ENCODE peak calls at places on chromosomes 11 and 22, in seven cellular contexts. G is tibial artery, K is endodermal cell, E is cardiac muscle cell, I is A549, O is left ventricle myocardium inferior, W is fibroblast of lung. Y is an unnamed sample.

GRCh38 chr22:45511847-45512261 is 9.2 kb downstream of the FBLN1 start:
- DNase-seq in K (no peak), G (peak; percentile 90), E (peak; percentile 93), O (peak; percentile 80), I (no peak), W (peak; percentile 91), Y (peak; percentile 80)

GRCh38 chr22:43399338-43399979 is 12.4 kb upstream of the MPPED1 start:
- DNase-seq in E (no peak), W (no peak), G (no peak), K (no peak), O (no peak), I (no peak), Y (peak; percentile 42)

GRCh38 chr22:25777870-25778269 is 35.9 kb downstream of the MYO18B start:
- DNase-seq in I (peak; percentile 69), K (no peak), E (peak; percentile 64), G (no peak), O (no peak), W (peak; percentile 36), Y (no peak)

GRCh38 chr11:93717501-93717900 is 23.8 kb downstream of the TAF1D start:
- DNase-seq in W (peak; percentile 76), G (no peak), E (no peak), O (no peak), I (no peak), K (no peak), Y (no peak)

GRCh38 chr11:19868281-19868821 is 155.7 kb downstream of the NAV2 start:
- DNase-seq in G (no peak), E (peak; percentile 96), I (no peak), K (peak; percentile 64), O (peak; percentile 25), W (peak; percentile 91), Y (peak; percentile 59)

GRCh38 chr11:110077866-110078325 is 15.3 kb upstream of the ZC3H12C start:
- DNase-seq in K (no peak), G (no peak), O (no peak), W (peak; percentile 71), I (no peak), E (peak; percentile 53), Y (no peak)

GRCh38 chr11:78540276-78540675 is 34.4 kb downstream of the NARS2 start:
- DNase-seq in E (no peak), W (no peak), O (no peak), G (no peak), I (no peak), K (no peak), Y (no peak)

GRCh38 chr11:104870910-104871309 is 27.4 kb downstream of the CASP12 start:
- DNase-seq in E (peak; percentile 70), W (peak; percentile 83), O (no peak), G (no peak), I (no peak), K (no peak), Y (no peak)

GRCh38 chr22:41766476-41766875 is 34.0 kb upstream of the CCDC134 start:
- DNase-seq in O (no peak), K (no peak), G (no peak), W (no peak), I (no peak), E (no peak), Y (no peak)

GRCh38 chr11:76560219-76560618 is 110.3 kb downstream of the LRRC32 start:
- DNase-seq in I (no peak), O (no peak), G (no peak), K (no peak), W (peak; percentile 10), E (no peak), Y (no peak)

GRCh38 chr11:64344721-64345120 is 4.7 kb downstream of the CCDC88B start:
- DNase-seq in K (no peak), G (no peak), O (no peak), I (no peak), W (no peak), E (no peak), Y (no peak)

GRCh38 chr22:29606320-29606719 is 2.9 kb downstream of the NF2 start:
- DNase-seq in O (no peak), K (no peak), E (no peak), W (no peak), G (no peak), I (no peak), Y (no peak)

GRCh38 chr22:16963189-16963945 is 44.7 kb downstream of the GAB4 start:
- DNase-seq in I (no peak), O (no peak), G (no peak), E (no peak), K (no peak), W (no peak), Y (no peak)

GRCh38 chr11:74932797-74933196 is 16.1 kb downstream of the XRRA1 start:
- DNase-seq in O (no peak), K (no peak), E (peak; percentile 28), W (peak; percentile 89), G (no peak), I (no peak), Y (no peak)

GRCh38 chr22:32788884-32789624 is 12.5 kb upstream of the TIMP3 start:
- DNase-seq in O (no peak), K (no peak), W (peak; percentile 81), I (no peak), G (peak; percentile 71), E (peak; percentile 84), Y (peak; percentile 80)

GRCh38 chr22:36422287-36423014 is 34.7 kb upstream of the MYH9 start:
- DNase-seq in W (no peak), O (no peak), K (no peak), I (no peak), G (no peak), E (no peak), Y (no peak)

GRCh38 chr11:74702383-74703007 is 28.7 kb downstream of the CHRDL2 start:
- DNase-seq in O (peak; percentile 55), E (peak; percentile 79), G (peak; percentile 81), I (peak; percentile 75), W (peak; percentile 51), K (peak; percentile 93), Y (peak; percentile 76)

GRCh38 chr11:133386262-133386661 is 146.0 kb downstream of the OPCML start:
- DNase-seq in G (no peak), K (no peak), I (no peak), E (no peak), O (no peak), W (no peak), Y (no peak)

GRCh38 chr11:12377106-12377823 is at the start of gene PARVA:
- DNase-seq in I (peak; percentile 78), W (peak; percentile 87), K (peak; percentile 93), E (peak; percentile 93), G (peak; percentile 81), O (peak; percentile 76), Y (peak; percentile 79)

GRCh38 chr22:28822930-28823481 is 22.6 kb upstream of the XBP1 start:
- DNase-seq in W (peak; percentile 10), G (no peak), I (no peak), E (no peak), O (no peak), K (no peak), Y (no peak)

DNA sequence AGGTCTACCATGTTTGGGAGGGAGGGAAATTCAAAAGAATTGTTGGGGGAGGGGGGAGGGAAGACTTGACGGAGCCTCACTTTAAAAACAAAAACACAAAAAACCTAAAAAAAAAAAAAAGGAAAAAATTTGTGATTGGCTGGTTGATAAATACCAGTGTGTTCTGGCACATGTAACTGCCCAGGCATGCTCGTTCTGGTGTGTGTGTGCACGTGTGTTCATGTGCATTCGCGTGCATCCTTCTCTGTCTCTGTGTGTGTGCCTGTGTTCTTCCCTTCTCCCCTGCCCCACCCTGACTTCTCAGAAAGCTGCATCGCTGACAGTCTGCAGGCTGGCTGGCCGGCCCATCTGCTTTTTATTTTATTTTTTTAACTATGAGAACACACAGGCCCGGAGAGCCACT is 22.6 kb upstream of the ADSL start:
- DNase-seq in K (peak; percentile 26), I (no peak), O (no peak), W (no peak), E (no peak), G (no peak), Y (no peak)
- H3K4me3 ChIP-seq in K (no peak overlapping the region), I (no peak overlapping the region), O (no peak overlapping the region), W (no peak overlapping the region), E (no peak overlapping the region), G (no peak overlapping the region), Y (no peak overlapping the region)

GRCh38 chr11:71418643-71419042 is 29.6 kb downstream of the DHCR7 start:
- DNase-seq in I (no peak), E (no peak), O (no peak), G (no peak), W (no peak), K (no peak), Y (no peak)
- H3K4me1 ChIP-seq in I (no peaks in the 10 kb centered on the region), E (no peaks in the 10 kb centered on the region), O (no peaks in the 10 kb centered on the region), G (no peaks in the 10 kb centered on the region), W (no peaks in the 10 kb centered on the region), K (no peaks in the 10 kb centered on the region), Y (no peaks in the 10 kb centered on the region)

DNA sequence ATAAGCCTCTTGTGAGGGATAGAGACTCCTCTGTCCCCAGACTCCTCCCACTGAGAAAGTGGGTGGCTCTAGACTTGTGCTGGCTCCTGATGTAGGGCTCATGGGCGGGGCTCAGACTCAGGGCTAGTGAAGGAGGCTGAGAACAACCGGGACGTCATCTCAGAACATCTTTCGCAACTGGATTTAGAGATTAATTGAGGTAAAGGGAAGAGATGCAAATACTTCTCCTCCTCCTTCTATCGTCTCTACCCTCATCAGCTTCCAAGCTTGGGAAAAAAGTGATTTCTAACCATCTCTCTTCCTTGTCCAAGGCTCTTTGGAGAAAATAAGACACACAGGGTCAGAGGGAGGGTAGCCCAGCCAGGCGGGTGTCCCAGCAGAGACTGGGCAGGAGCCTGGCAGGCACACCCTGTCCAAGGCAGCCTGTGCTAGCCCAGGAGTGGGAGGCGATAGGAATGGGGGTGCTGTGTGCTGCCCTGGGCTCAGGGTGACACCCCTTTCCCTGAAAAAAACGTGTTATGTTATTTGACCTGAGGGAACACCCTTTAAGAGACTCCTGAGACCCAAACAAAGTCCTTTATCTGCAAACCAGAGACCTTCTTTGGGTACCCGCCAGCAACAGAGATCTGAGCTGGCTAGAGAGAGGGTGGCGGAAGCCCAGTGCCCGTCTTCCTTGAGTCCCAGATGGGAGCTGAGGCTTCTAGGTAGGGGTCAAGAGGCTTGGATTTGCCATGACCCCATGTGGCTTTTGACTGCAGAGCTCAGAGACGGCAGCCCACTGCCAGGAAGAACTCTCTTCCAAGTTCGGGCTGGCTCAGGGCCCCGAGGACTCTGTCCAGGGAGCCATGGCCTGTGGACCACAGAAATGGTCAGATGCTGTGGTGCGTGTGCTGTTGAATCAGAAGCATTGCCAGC is 160.9 kb downstream of the ADAMTS15 start:
- DNase-seq in G (peak; percentile 98), K (peak; percentile 61), O (peak; percentile 88), E (peak; percentile 95), W (no peak), I (no peak), Y (peak; percentile 92)
- H3K27ac ChIP-seq in G (peak overlapping the region; percentile 80), K (no peak overlapping the region), O (peak overlapping the region; percentile 83), E (no peak overlapping the region), W (no peak overlapping the region), I (peak overlapping the region; percentile 45), Y (peak overlapping the region; percentile 5)

DNA sequence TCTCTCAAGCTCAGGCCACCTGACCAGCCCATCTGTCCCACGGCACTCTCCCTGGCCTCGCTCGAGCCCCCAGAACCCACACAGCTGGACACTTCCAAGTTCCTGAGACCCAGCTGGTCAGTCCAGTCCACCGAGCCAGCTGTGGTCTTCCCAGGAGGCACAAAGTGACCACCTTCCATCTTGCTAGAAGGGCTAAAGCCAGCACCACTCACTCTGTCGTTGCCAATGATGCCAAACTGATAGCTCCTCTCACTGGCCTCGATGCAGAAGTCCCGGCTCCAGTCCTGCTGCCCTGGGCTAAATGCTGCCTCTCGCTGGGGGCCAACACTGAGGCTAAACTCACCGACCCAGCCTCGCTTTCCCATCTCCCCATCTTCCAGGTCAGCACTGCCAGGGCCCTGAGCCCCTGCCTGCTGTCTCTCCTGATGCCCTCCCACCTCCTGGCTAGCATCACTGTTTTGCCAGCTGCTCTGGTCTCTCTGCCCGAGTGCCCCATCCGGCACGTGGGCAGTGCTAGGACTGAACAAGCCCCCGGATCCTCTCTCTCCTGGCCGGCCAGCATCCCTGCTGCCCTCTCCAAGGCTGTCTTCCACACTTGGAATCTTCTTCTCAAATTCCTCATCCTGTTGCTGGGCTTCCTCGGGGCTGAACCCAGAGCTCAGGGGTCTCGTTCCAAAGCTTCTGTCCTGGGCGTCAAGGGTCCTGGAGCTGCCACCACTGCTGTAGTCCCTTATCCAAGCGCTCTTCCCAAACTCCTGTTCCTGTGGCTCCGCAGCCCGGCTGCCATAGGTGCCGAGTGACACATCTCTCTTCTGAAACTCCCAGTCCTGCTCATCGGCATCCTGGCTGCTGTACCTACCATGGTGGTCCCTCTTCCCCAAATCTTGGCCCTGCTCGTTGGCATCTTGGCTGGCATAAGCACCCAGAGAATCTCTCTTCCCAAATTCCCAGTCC is 15.4 kb downstream of the TNKS1BP1 start:
- DNase-seq in K (no peak), I (no peak), G (no peak), O (no peak), W (no peak), E (no peak), Y (no peak)
- H3K4me3 ChIP-seq in K (no peak overlapping the region), I (no peak overlapping the region), G (no peak overlapping the region), O (peak overlapping the region; percentile 33), W (peak overlapping the region; percentile 63), E (no peak overlapping the region), Y (no peak overlapping the region)

Y was measured in aorta.